ENCODE peak calls at places on chromosome 15, in eight cellular contexts. N is cardiac fibroblast; Q is GM12891; E is aorta; A is RCC 7860; Z is CD4-positive, CD25-positive, alpha-beta regulatory T cell; D is left ventricle myocardium inferior; Y is frontal cortex. R is an unnamed sample.

GRCh38 chr15:59814409-59814808 is 125.3 kb upstream of the BNIP2 start:
- DNase-seq in N (no peak), Q (no peak), E (no peak), A (no peak), Z (peak), D (no peak), Y (no peak), R (no peak)

GRCh38 chr15:47717036-47717611 is at the start of gene SEMA6D:
- DNase-seq in N (peak), Q (peak), E (peak), A (peak), Z (no peak), D (peak), Y (peak), R (peak)

GRCh38 chr15:25501828-25502446 is 63.1 kb upstream of the UBE3A start:
- DNase-seq in N (peak), Q (no peak), E (no peak), A (peak), Z (no peak), D (no peak), Y (no peak), R (no peak)

GRCh38 chr15:67827561-67828378 is 2.5 kb downstream of the SKOR1 start:
- DNase-seq in N (no peak), Q (no peak), E (no peak), A (no peak), Z (no peak), D (no peak), Y (peak), R (no peak)

GRCh38 chr15:36332301-36332700 is 247.1 kb upstream of the CDIN1 start:
- DNase-seq in N (peak), Q (no peak), E (no peak), A (no peak), Z (no peak), D (no peak), Y (no peak), R (no peak)

GRCh38 chr15:64274541-64274940 is 81.4 kb downstream of the CSNK1G1 start:
- DNase-seq in N (no peak), Q (no peak), E (no peak), A (no peak), Z (no peak), D (no peak), Y (no peak), R (peak)

GRCh38 chr15:80743189-80743833 is 35.9 kb upstream of the CEMIP start:
- DNase-seq in N (no peak), Q (no peak), E (no peak), A (no peak), Z (no peak), D (no peak), Y (no peak), R (no peak)

GRCh38 chr15:58190419-58190818 is 52.2 kb downstream of the AQP9 start:
- DNase-seq in N (no peak), Q (no peak), E (no peak), A (no peak), Z (no peak), D (no peak), Y (no peak), R (no peak)

GRCh38 chr15:56243117-56243773 is 434 bp downstream of the RFX7 start:
- DNase-seq in N (peak), Q (no peak), E (peak), A (peak), Z (peak), D (peak), Y (peak), R (peak)

GRCh38 chr15:93001881-93002280 is 87.1 kb downstream of the RGMA start:
- DNase-seq in N (peak), Q (no peak), E (no peak), A (no peak), Z (no peak), D (no peak), Y (no peak), R (no peak)

GRCh38 chr15:40098489-40099261 is 10.0 kb downstream of the BMF start:
- DNase-seq in N (peak), Q (peak), E (peak), A (peak), Z (no peak), D (peak), Y (no peak), R (peak)

GRCh38 chr15:63048986-63049665 is 6.6 kb downstream of the TPM1 start:
- DNase-seq in N (peak), Q (peak), E (peak), A (peak), Z (no peak), D (peak), Y (peak), R (peak)

GRCh38 chr15:42591238-42591936 is 16.0 kb downstream of the STARD9 start:
- DNase-seq in N (peak), Q (no peak), E (no peak), A (peak), Z (no peak), D (no peak), Y (no peak), R (no peak)

GRCh38 chr15:65969865-65970832 is 100.9 kb downstream of the RAB11A start:
- DNase-seq in N (no peak), Q (no peak), E (no peak), A (no peak), Z (no peak), D (no peak), Y (no peak), R (no peak)

GRCh38 chr15:36235173-36235572 is 344.3 kb upstream of the CDIN1 start:
- DNase-seq in N (no peak), Q (no peak), E (no peak), A (no peak), Z (no peak), D (no peak), Y (no peak), R (no peak)

GRCh38 chr15:57866149-57866736 is 159.7 kb downstream of the POLR2M start:
- DNase-seq in N (peak), Q (peak), E (peak), A (peak), Z (peak), D (peak), Y (no peak), R (peak)

GRCh38 chr15:62672268-62672667 is 370.3 kb upstream of the TPM1 start:
- DNase-seq in N (peak), Q (no peak), E (no peak), A (no peak), Z (no peak), D (no peak), Y (no peak), R (no peak)

GRCh38 chr15:66941791-66942190 is 123.6 kb upstream of the SMAD3 start:
- DNase-seq in N (no peak), Q (no peak), E (no peak), A (no peak), Z (no peak), D (no peak), Y (no peak), R (no peak)

GRCh38 chr15:85044251-85044853 is 62.7 kb downstream of the PDE8A start:
- DNase-seq in N (peak), Q (no peak), E (no peak), A (peak), Z (peak), D (no peak), Y (no peak), R (no peak)

GRCh38 chr15:81410318-81410753 is 36.3 kb upstream of the TMC3 start:
- DNase-seq in N (peak), Q (peak), E (peak), A (no peak), Z (no peak), D (peak), Y (peak), R (peak)

GRCh38 chr15:66647358-66647757 is 54.7 kb upstream of the SMAD6 start:
- DNase-seq in N (no peak), Q (no peak), E (peak), A (no peak), Z (no peak), D (peak), Y (no peak), R (no peak)

GRCh38 chr15:48354694-48355303 is 23.6 kb downstream of the DUT start:
- DNase-seq in N (no peak), Q (no peak), E (no peak), A (no peak), Z (no peak), D (no peak), Y (no peak), R (no peak)

GRCh38 chr15:96122077-96123027 is 208.1 kb upstream of the NR2F2 start:
- DNase-seq in N (peak), Q (no peak), E (no peak), A (no peak), Z (no peak), D (no peak), Y (no peak), R (no peak)

GRCh38 chr15:99384992-99385669 is 133.8 kb downstream of the LRRC28 start:
- DNase-seq in N (peak), Q (no peak), E (no peak), A (peak), Z (no peak), D (no peak), Y (no peak), R (no peak)

GRCh38 chr15:76012021-76012551 is at the start of gene NRG4:
- DNase-seq in N (peak), Q (peak), E (no peak), A (no peak), Z (no peak), D (no peak), Y (no peak), R (peak)

GRCh38 chr15:52784799-52785671 is 5.1 kb downstream of the ONECUT1 start:
- DNase-seq in N (no peak), Q (no peak), E (no peak), A (no peak), Z (no peak), D (no peak), Y (peak), R (no peak)

GRCh38 chr15:79656151-79656797 is 224.1 kb downstream of the MINAR1 start:
- DNase-seq in N (no peak), Q (no peak), E (no peak), A (no peak), Z (no peak), D (no peak), Y (no peak), R (no peak)

GRCh38 chr15:47505712-47506542 is 211.4 kb upstream of the SEMA6D start:
- DNase-seq in N (peak), Q (no peak), E (no peak), A (no peak), Z (no peak), D (no peak), Y (no peak), R (no peak)

GRCh38 chr15:29083858-29084257 is 185.8 kb downstream of the NSMCE3 start:
- DNase-seq in N (no peak), Q (no peak), E (no peak), A (no peak), Z (no peak), D (no peak), Y (no peak), R (no peak)

GRCh38 chr15:27095809-27096580 is 125.0 kb downstream of the GABRG3 start:
- DNase-seq in N (no peak), Q (no peak), E (no peak), A (peak), Z (no peak), D (no peak), Y (no peak), R (no peak)

GRCh38 chr15:84598993-84599392 is 1.8 kb upstream of the ZSCAN2 start:
- DNase-seq in N (peak), Q (no peak), E (no peak), A (peak), Z (no peak), D (no peak), Y (peak), R (no peak)